ENCODE peak calls at places on chromosomes 12 and 14, in eight cellular contexts. C is endothelial cell, N is sigmoid colon, Y is uterus, F is RWPE1, G is upper lobe of right lung, H is neural crest cell, M is right lobe of liver. R is an unnamed sample.

GRCh38 chr12:43836455-43836989 is 641 bp downstream of the TMEM117 start:
- DNase-seq in C (no peak), N (no peak), Y (no peak), F (no peak), G (no peak), H (no peak), M (no peak), R (no peak)

GRCh38 chr12:51687142-51687935 is 96.3 kb downstream of the SCN8A start:
- DNase-seq in C (no peak), N (no peak), Y (no peak), F (no peak), G (no peak), H (no peak), M (no peak), R (no peak)

GRCh38 chr14:99234982-99235491 is 37.0 kb downstream of the BCL11B start:
- DNase-seq in C (peak; percentile 47), N (no peak), Y (no peak), F (no peak), G (no peak), H (peak; percentile 58), M (no peak), R (no peak)

GRCh38 chr12:76646366-76646765 is 86.8 kb upstream of the OSBPL8 start:
- DNase-seq in C (no peak), N (no peak), Y (no peak), F (no peak), G (no peak), H (no peak), M (no peak), R (no peak)

GRCh38 chr14:43539210-43539609 is 967.9 kb downstream of the FSCB start:
- DNase-seq in C (peak; percentile 28), N (no peak), Y (no peak), F (peak; percentile 1), G (no peak), H (no peak), M (no peak), R (no peak)

GRCh38 chr12:52524898-52525591 is 4.9 kb upstream of the KRT5 start:
- DNase-seq in C (no peak), N (no peak), Y (no peak), F (peak; percentile 50), G (no peak), H (no peak), M (peak; percentile 31), R (no peak)

GRCh38 chr12:15770021-15770420 is 19.2 kb downstream of the EPS8 start:
- DNase-seq in C (no peak), N (no peak), Y (no peak), F (no peak), G (no peak), H (no peak), M (no peak), R (no peak)

GRCh38 chr12:12384601-12385321 is 27.9 kb downstream of the BORCS5 start:
- DNase-seq in C (no peak), N (no peak), Y (no peak), F (no peak), G (no peak), H (no peak), M (peak; percentile 57), R (no peak)

GRCh38 chr12:86283607-86284006 is 27.4 kb upstream of the MGAT4C start:
- DNase-seq in C (no peak), N (no peak), Y (no peak), F (no peak), G (no peak), H (no peak), M (no peak), R (no peak)

GRCh38 chr12:47236109-47236714 is 156.5 kb upstream of the AMIGO2 start:
- DNase-seq in C (no peak), N (no peak), Y (peak; percentile 46), F (peak; percentile 79), G (no peak), H (no peak), M (no peak), R (no peak)

GRCh38 chr12:12613334-12613733 is 1.7 kb downstream of the CREBL2 start:
- DNase-seq in C (no peak), N (no peak), Y (no peak), F (no peak), G (no peak), H (no peak), M (no peak), R (no peak)

GRCh38 chr14:69355955-69356321 is 42.2 kb downstream of the ERH start:
- DNase-seq in C (no peak), N (peak; percentile 81), Y (peak; percentile 63), F (no peak), G (no peak), H (no peak), M (no peak), R (peak; percentile 59)

GRCh38 chr12:47877081-47877480 is 27.7 kb downstream of the VDR start:
- DNase-seq in C (no peak), N (no peak), Y (no peak), F (no peak), G (no peak), H (no peak), M (no peak), R (no peak)

GRCh38 chr12:69386921-69387320 is 27.4 kb downstream of the YEATS4 start:
- DNase-seq in C (no peak), N (no peak), Y (no peak), F (no peak), G (no peak), H (no peak), M (no peak), R (no peak)

GRCh38 chr14:59055439-59056045 is 132.9 kb upstream of the DAAM1 start:
- DNase-seq in C (no peak), N (no peak), Y (no peak), F (peak; percentile 67), G (no peak), H (no peak), M (no peak), R (no peak)

GRCh38 chr14:38716871-38717270 is 386.2 kb downstream of the SEC23A start:
- DNase-seq in C (no peak), N (no peak), Y (no peak), F (no peak), G (no peak), H (no peak), M (no peak), R (no peak)

GRCh38 chr14:98816718-98817117 is 455.3 kb downstream of the BCL11B start:
- DNase-seq in C (no peak), N (no peak), Y (no peak), F (no peak), G (no peak), H (no peak), M (no peak), R (no peak)

GRCh38 chr12:11576104-11576503 is 73.4 kb upstream of the ETV6 start:
- DNase-seq in C (no peak), N (peak; percentile 67), Y (no peak), F (peak; percentile 70), G (no peak), H (no peak), M (no peak), R (no peak)

GRCh38 chr14:100078997-100079561 is 13.9 kb downstream of the EVL start:
- DNase-seq in C (no peak), N (no peak), Y (no peak), F (no peak), G (no peak), H (no peak), M (no peak), R (no peak)

GRCh38 chr12:118645219-118645618 is 268.9 kb downstream of the SUDS3 start:
- DNase-seq in C (peak; percentile 40), N (no peak), Y (no peak), F (peak; percentile 5), G (no peak), H (peak; percentile 63), M (peak; percentile 54), R (no peak)

GRCh38 chr14:45610303-45610702 is 357.3 kb upstream of the MIS18BP1 start:
- DNase-seq in C (no peak), N (no peak), Y (no peak), F (peak; percentile 12), G (no peak), H (no peak), M (no peak), R (no peak)
- TF ChIP-seq CTCF in C (no peak), N (peak; percentile 27), Y (no peak), F (peak; percentile 18), G (peak; percentile 17), H (peak; percentile 73), M (no peak), R (no peak)

DNA sequence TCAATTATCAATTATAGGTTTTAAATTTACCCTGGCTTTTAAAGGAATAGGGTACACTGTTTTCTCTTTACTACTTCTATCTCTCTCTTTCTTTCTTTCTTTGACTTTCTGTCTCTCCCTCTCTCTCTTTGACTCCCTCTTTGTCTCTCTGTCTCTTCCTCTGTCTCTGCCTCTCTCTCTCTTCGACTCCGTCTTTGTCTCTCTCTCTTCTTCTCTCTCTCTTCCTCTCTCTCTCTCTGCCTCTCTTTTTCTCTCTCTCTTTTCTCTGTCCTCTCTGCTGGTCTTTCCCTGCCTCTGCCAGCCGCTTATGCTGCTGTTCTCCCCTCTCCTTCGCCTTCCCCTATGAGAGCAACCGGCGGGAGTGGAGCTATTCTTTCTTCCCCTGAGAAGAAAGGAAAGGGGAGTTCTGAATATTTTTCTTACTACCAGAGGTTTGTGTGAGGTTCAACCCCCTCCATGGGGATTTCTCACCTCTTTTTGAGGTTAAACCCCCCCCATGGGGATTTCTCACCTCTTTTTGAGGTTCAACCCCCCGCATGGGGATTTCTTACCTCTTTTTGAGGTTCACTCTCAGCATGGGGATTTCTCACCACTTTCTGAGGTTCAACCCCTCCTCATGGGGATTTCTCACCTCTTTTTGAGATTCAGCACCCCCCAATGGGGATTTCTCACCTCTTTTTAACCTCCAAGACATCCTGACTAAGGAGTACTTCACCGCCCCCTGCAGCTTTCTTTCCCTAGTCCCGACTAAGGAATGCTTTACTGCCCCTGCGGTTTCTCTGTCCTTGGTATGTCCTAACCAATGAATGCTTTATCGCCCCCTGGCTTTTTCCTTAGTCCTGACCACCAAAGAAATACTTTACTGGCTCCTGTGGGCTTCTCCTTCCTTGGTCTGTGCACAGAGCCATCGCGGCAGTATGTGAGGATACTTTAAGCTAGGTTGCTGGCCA is 27.4 kb upstream of the DDHD1 start:
- DNase-seq in C (no peak), N (no peak), Y (no peak), F (no peak), G (no peak), H (peak; percentile 14), M (no peak), R (no peak)
- TF ChIP-seq CTCF in C (peak; percentile 23), N (no peak), Y (peak; percentile 6), F (no peak), G (peak; percentile 27), H (peak; percentile 38), M (no peak), R (no peak)

GRCh38 chr12:56839489-56840442 is 76.6 kb downstream of the HSD17B6 start:
- DNase-seq in C (peak; percentile 71), N (no peak), Y (peak; percentile 24), F (peak; percentile 52), G (peak; percentile 67), H (peak; percentile 30), M (peak; percentile 79), R (peak; percentile 33)
- TF ChIP-seq CTCF in C (peak; percentile 32), N (no peak), Y (no peak), F (peak; percentile 57), G (peak; percentile 56), H (peak; percentile 64), M (peak; percentile 69), R (peak; percentile 54)

DNA sequence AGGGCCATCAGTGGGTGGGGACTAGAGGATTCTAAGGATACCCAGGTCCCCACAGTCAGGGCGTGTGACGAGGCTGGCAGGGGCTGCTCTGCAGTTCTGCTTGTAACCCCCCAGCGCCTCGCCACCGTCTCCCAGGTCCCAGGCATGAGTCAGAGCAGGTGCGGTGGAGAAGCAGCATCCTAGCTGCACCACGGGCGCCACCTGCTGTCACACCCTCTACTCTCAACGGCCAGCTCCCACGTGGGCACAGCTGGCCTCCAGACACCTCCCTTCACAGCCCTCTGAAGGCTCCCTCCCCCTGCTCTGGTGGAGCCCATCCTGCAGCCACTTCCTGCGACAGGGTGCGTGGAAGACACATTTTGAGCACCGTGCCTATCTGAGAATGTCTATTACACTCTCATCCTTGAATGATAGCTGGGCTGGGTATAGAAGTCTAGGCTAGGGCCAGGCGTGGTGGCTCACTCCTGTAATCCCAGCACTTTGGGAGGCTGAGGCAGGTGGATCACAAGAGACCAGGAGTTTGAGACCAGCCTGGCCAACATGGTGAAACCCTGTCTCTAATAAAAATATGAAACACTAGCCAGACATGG is 6.9 kb upstream of the NUDT14 start:
- DNase-seq in C (no peak), N (no peak), Y (no peak), F (no peak), G (peak; percentile 83), H (no peak), M (no peak), R (no peak)
- TF ChIP-seq CTCF in C (no peak), N (no peak), Y (no peak), F (no peak), G (peak; percentile 32), H (no peak), M (no peak), R (peak; percentile 30)